ENCODE peak calls at places on chromosomes 16 and 17, in eight cellular contexts. Q, D, Z, F, M, O, S and J are unnamed samples.

GRCh38 chr16:70586731-70587130 is 59.6 kb upstream of the IL34 start:
- DNase-seq in Q (no peak), D (no peak), Z (no peak), F (no peak), M (no peak), O (no peak), S (no peak), J (no peak)

GRCh38 chr16:30649725-30650368 is 913 bp upstream of the PRR14 start:
- DNase-seq in Q (no peak), D (no peak), Z (peak; percentile 93), F (peak; percentile 49), M (peak; percentile 91), O (no peak), S (no peak), J (no peak)

GRCh38 chr16:84314373-84314772 is 19.7 kb downstream of the WFDC1 start:
- DNase-seq in Q (no peak), D (no peak), Z (no peak), F (no peak), M (no peak), O (no peak), S (no peak), J (no peak)

GRCh38 chr17:34311291-34311690 is 7.9 kb upstream of the CCL8 start:
- DNase-seq in Q (no peak), D (no peak), Z (no peak), F (no peak), M (peak; percentile 57), O (no peak), S (no peak), J (no peak)

GRCh38 chr16:85171809-85172464 is 59.7 kb upstream of the CIBAR2 start:
- DNase-seq in Q (no peak), D (no peak), Z (no peak), F (no peak), M (no peak), O (no peak), S (no peak), J (no peak)

GRCh38 chr16:74731853-74732477 is 31.3 kb upstream of the MLKL start:
- DNase-seq in Q (no peak), D (no peak), Z (no peak), F (no peak), M (no peak), O (no peak), S (no peak), J (no peak)

GRCh38 chr17:76700627-76701470 is 9.9 kb downstream of the MXRA7 start:
- DNase-seq in Q (no peak), D (no peak), Z (peak; percentile 94), F (peak; percentile 81), M (no peak), O (no peak), S (no peak), J (no peak)

GRCh38 chr17:59840908-59841666 is 51.7 kb downstream of the TUBD1 start:
- DNase-seq in Q (peak; percentile 22), D (peak; percentile 78), Z (no peak), F (no peak), M (no peak), O (no peak), S (no peak), J (no peak)

GRCh38 chr16:87963400-87963799 is 12.2 kb downstream of the BANP start:
- DNase-seq in Q (no peak), D (no peak), Z (no peak), F (peak; percentile 54), M (no peak), O (no peak), S (no peak), J (peak; percentile 91)

GRCh38 chr17:45953561-45953960 is 45.5 kb upstream of the STH start:
- DNase-seq in Q (no peak), D (no peak), Z (no peak), F (no peak), M (no peak), O (no peak), S (no peak), J (no peak)

GRCh38 chr16:59356144-59356543 is 622.0 kb upstream of the GOT2 start:
- DNase-seq in Q (no peak), D (no peak), Z (no peak), F (no peak), M (no peak), O (no peak), S (no peak), J (no peak)

GRCh38 chr17:2388020-2388704 is 12.7 kb downstream of the MNT start:
- DNase-seq in Q (no peak), D (peak; percentile 46), Z (no peak), F (no peak), M (no peak), O (no peak), S (no peak), J (no peak)

GRCh38 chr17:16478693-16479092 is 13.3 kb downstream of the LRRC75A start:
- DNase-seq in Q (no peak), D (no peak), Z (no peak), F (no peak), M (no peak), O (no peak), S (no peak), J (no peak)

GRCh38 chr17:8383143-8383974 is at the start of gene RPL26:
- DNase-seq in Q (peak; percentile 98), D (peak; percentile 99), Z (peak; percentile 99), F (peak; percentile 96), M (peak; percentile 99), O (peak; percentile 84), S (peak; percentile 91), J (peak; percentile 82)
- TF ChIP-seq POLR2A in Q (peak; percentile 94), D (peak; percentile 98), Z (no peak), F (no peak), M (peak; percentile 61), O (peak; percentile 71), S (peak; percentile 99), J (peak; percentile 86)

DNA sequence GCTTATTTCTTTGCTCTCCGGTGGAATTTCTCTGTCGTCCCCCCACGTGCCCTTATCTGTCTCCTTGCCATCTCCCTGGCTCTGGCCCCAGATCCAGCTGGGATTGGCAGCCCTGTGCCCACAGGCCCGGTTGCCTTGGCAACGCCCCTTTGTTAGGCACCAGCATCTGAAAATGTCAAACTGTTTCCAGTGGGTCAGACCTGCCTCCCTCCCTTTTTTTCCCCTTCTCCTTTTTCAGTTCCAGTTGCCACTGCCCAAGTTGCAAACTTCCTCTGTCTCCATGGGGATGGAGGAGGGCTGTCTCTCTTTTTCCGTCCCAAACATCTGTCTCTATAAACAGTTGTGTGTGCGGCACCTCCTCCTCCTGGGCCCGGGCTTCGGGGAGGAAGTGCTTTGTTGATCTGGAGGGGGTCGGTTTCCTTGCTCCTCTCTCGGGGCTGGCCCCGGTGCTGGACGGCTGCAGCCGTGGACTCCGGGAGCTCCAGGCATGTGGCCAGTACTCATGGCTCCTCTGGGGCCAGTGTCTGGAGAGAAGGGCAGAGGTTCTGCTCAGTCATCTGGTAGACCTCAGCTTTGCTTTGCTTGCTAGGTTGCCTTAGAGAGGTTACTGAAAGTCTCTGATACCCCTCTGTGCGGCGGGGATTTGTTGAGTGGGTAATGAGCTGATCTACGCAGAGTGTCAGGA is 35.3 kb downstream of the SOCS3 start:
- DNase-seq in Q (peak; percentile 35), D (peak; percentile 66), Z (peak; percentile 97), F (peak; percentile 93), M (peak; percentile 95), O (no peak), S (no peak), J (no peak)
- TF ChIP-seq POLR2A in Q (peak; percentile 19), D (no peak), Z (no peak), F (no peak), M (no peak), O (no peak), S (no peak), J (no peak)

GRCh38 chr16:27425961-27426360 is 24.0 kb downstream of the IL21R start:
- DNase-seq in Q (no peak), D (no peak), Z (peak; percentile 37), F (no peak), M (no peak), O (no peak), S (no peak), J (no peak)

GRCh38 chr16:27427538-27427937 is 25.6 kb downstream of the IL21R start:
- DNase-seq in Q (no peak), D (no peak), Z (no peak), F (peak; percentile 3), M (no peak), O (no peak), S (no peak), J (no peak)

GRCh38 chr16:27421961-27422740 is 20.2 kb downstream of the IL21R start:
- DNase-seq in Q (no peak), D (no peak), Z (no peak), F (no peak), M (no peak), O (no peak), S (no peak), J (no peak)

GRCh38 chr16:27426423-27427408 is 24.7 kb downstream of the IL21R start:
- DNase-seq in Q (no peak), D (peak; percentile 47), Z (peak; percentile 88), F (peak; percentile 18), M (peak; percentile 84), O (no peak), S (no peak), J (peak; percentile 73)

DNA sequence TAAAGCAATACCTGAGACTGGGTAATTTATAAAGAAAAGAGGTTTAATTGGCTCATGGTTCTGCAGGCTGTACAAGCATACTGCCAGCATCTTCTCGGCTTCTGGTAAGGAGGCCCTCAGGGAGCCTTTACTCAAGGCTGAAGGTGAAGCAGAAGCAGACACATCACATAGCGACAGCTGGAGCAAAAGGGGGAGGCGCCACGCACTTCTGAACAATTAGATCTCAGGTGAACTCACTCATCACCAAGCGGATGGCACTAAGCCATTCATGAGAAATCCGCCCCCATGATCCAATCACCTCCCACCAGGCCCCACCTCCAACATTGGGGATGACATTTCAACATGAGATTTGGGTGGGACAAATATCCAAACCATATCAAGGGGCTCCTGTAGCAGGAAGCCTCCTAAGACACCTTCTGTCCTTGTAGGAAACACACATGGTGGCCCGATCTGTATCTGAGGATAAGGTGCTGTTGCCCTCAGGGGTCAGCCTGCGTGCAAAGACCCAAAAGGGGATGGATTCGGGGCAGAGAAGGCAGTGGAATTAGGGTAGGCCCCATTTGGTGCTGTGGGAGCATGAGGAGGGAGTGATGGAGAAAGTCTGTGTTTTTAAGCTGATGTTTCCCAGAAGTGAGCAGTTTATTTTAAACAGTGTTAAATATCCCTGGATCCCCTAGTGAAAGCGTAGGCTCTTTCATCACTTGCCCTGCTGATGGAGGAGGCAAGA is 23.0 kb downstream of the IL21R start:
- DNase-seq in Q (no peak), D (no peak), Z (peak; percentile 47), F (peak; percentile 6), M (peak; percentile 58), O (no peak), S (no peak), J (no peak)
- TF ChIP-seq POLR2A in Q (no peak), D (no peak), Z (no peak), F (no peak), M (no peak), O (no peak), S (peak; percentile 57), J (no peak)

DNA sequence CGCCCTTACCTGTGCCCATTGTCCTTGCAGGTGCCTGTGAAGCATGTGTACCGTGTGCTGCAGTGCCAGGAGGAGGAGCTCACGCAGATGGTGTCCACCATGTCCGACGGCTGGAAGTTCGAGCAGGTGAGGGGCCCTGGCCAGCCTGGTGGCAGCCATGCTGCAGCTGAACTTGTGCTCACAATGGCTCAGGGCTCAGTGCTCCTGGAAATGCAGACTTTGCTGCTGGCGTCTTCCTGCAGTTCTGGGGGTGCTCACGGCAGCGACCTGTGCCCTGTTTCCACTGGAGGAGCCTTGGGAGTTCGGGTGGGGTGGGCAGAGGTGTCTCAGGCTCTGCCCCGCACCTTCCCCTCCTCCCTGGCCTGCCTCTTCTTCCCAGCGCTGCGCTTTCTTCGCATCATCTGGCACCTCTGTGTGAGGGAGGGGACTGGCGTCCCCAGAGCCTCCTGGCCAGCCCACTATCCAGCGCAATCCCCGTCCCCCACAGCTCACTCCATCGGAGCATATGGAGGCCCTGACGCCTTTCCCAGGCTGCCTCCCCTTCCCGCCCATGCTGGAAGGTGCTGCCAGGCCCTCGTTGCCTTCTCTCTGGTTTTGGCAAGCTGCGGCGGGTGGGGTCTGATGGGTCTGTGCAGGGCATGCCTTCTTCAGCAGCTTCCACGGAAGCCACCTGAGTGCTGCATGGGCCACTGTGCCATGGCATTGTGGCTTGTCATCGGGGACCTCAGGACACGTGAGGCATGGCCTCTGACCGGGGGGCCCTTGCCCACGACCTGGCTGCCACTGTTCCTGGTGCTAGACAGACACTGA is 17.7 kb downstream of the KCTD5 start:
- DNase-seq in Q (no peak), D (no peak), Z (no peak), F (no peak), M (no peak), O (no peak), S (no peak), J (no peak)
- TF ChIP-seq POLR2A in Q (no peak), D (no peak), Z (no peak), F (no peak), M (no peak), O (no peak), S (no peak), J (no peak)